ENCODE peak calls at places on chromosomes 4 and X, in five cellular contexts. One of them, this sample, is unnamed.

GRCh38 chr4:144754562-144755410 is 108.8 kb downstream of the HHIP start:
- DNase-seq in RWPE1: no peak
- DNase-seq in HL-60: no peak
- DNase-seq in AG04450: no peak
- DNase-seq in dorsolateral prefrontal cortex: no peak
- DNase-seq in this sample: no peak

GRCh38 chrX:81259008-81259713 is 57.3 kb downstream of the SH3BGRL start:
- DNase-seq in RWPE1: no peak
- DNase-seq in HL-60: no peak
- DNase-seq in AG04450: peak; percentile 30
- DNase-seq in dorsolateral prefrontal cortex: no peak
- DNase-seq in this sample: no peak

GRCh38 chrX:43557792-43558191 is 98.3 kb upstream of the MAOA start:
- DNase-seq in RWPE1: peak; percentile 39
- DNase-seq in HL-60: peak; percentile 12
- DNase-seq in AG04450: peak; percentile 8
- DNase-seq in dorsolateral prefrontal cortex: no peak
- DNase-seq in this sample: no peak

GRCh38 chr4:156298230-156298629 is 344.6 kb upstream of the CTSO start:
- DNase-seq in RWPE1: no peak
- DNase-seq in HL-60: no peak
- DNase-seq in AG04450: peak; percentile 85
- DNase-seq in dorsolateral prefrontal cortex: no peak
- DNase-seq in this sample: no peak

GRCh38 chr4:86498560-86499166 is 95.5 kb upstream of the PTPN13 start:
- DNase-seq in RWPE1: peak; percentile 51
- DNase-seq in HL-60: peak; percentile 3
- DNase-seq in AG04450: peak; percentile 43
- DNase-seq in dorsolateral prefrontal cortex: no peak
- DNase-seq in this sample: no peak

GRCh38 chr4:23717528-23718248 is 172.2 kb downstream of the PPARGC1A start:
- DNase-seq in RWPE1: peak; percentile 36
- DNase-seq in HL-60: no peak
- DNase-seq in AG04450: no peak
- DNase-seq in dorsolateral prefrontal cortex: no peak
- DNase-seq in this sample: no peak

GRCh38 chr4:38751341-38752043 is 31.3 kb downstream of the TLR10 start:
- DNase-seq in RWPE1: no peak
- DNase-seq in HL-60: no peak
- DNase-seq in AG04450: no peak
- DNase-seq in dorsolateral prefrontal cortex: no peak
- DNase-seq in this sample: no peak

GRCh38 chr4:112279025-112279881 is 6.5 kb downstream of the TIFA start:
- DNase-seq in RWPE1: no peak
- DNase-seq in HL-60: no peak
- DNase-seq in AG04450: no peak
- DNase-seq in dorsolateral prefrontal cortex: no peak
- DNase-seq in this sample: no peak

GRCh38 chrX:103918584-103919335 is 43.7 kb upstream of the TMSB15B start:
- DNase-seq in RWPE1: peak; percentile 37
- DNase-seq in HL-60: no peak
- DNase-seq in AG04450: no peak
- DNase-seq in dorsolateral prefrontal cortex: peak; percentile 64
- DNase-seq in this sample: no peak

GRCh38 chr4:15343000-15343399 is 84.8 kb upstream of the C1QTNF7 start:
- DNase-seq in RWPE1: no peak
- DNase-seq in HL-60: no peak
- DNase-seq in AG04450: no peak
- DNase-seq in dorsolateral prefrontal cortex: no peak
- DNase-seq in this sample: no peak

GRCh38 chr4:41323706-41324105 is 67.0 kb downstream of the UCHL1 start:
- DNase-seq in RWPE1: no peak
- DNase-seq in HL-60: no peak
- DNase-seq in AG04450: no peak
- DNase-seq in dorsolateral prefrontal cortex: no peak
- DNase-seq in this sample: no peak

GRCh38 chr4:185740471-185740873 is 71.5 kb downstream of the SORBS2 start:
- DNase-seq in RWPE1: no peak
- DNase-seq in HL-60: no peak
- DNase-seq in AG04450: no peak
- DNase-seq in dorsolateral prefrontal cortex: no peak
- DNase-seq in this sample: no peak

GRCh38 chr4:81666491-81666890 is 194.8 kb upstream of the RASGEF1B start:
- DNase-seq in RWPE1: no peak
- DNase-seq in HL-60: no peak
- DNase-seq in AG04450: no peak
- DNase-seq in dorsolateral prefrontal cortex: no peak
- DNase-seq in this sample: no peak

GRCh38 chrX:40158036-40158706 is 60.4 kb upstream of the BCOR start:
- DNase-seq in RWPE1: no peak
- DNase-seq in HL-60: no peak
- DNase-seq in AG04450: no peak
- DNase-seq in dorsolateral prefrontal cortex: no peak
- DNase-seq in this sample: no peak

GRCh38 chr4:94931626-94932025 is 173.9 kb downstream of the BMPR1B start:
- DNase-seq in RWPE1: no peak
- DNase-seq in HL-60: no peak
- DNase-seq in AG04450: no peak
- DNase-seq in dorsolateral prefrontal cortex: no peak
- DNase-seq in this sample: no peak

GRCh38 chr4:113645771-113646455 is 115.6 kb downstream of the CAMK2D start:
- DNase-seq in RWPE1: peak; percentile 82
- DNase-seq in HL-60: no peak
- DNase-seq in AG04450: peak; percentile 16
- DNase-seq in dorsolateral prefrontal cortex: no peak
- DNase-seq in this sample: no peak

GRCh38 chrX:35670894-35671293 is 127.2 kb upstream of the MAGEB16 start:
- DNase-seq in RWPE1: no peak
- DNase-seq in HL-60: no peak
- DNase-seq in AG04450: no peak
- DNase-seq in dorsolateral prefrontal cortex: no peak
- DNase-seq in this sample: no peak

GRCh38 chr4:2304877-2305561 is 43.1 kb upstream of the MXD4 start:
- DNase-seq in RWPE1: no peak
- DNase-seq in HL-60: no peak
- DNase-seq in AG04450: no peak
- DNase-seq in dorsolateral prefrontal cortex: no peak
- DNase-seq in this sample: no peak

GRCh38 chrX:108439434-108439883 is at the start of gene COL4A5:
- DNase-seq in RWPE1: peak; percentile 74
- DNase-seq in HL-60: peak; percentile 7
- DNase-seq in AG04450: peak; percentile 63
- DNase-seq in dorsolateral prefrontal cortex: no peak
- DNase-seq in this sample: peak; percentile 69

GRCh38 chr4:104066533-104066932 is 346.7 kb upstream of the TACR3 start:
- DNase-seq in RWPE1: no peak
- DNase-seq in HL-60: no peak
- DNase-seq in AG04450: no peak
- DNase-seq in dorsolateral prefrontal cortex: no peak
- DNase-seq in this sample: no peak

GRCh38 chr4:182752158-182752910 is 164.9 kb downstream of the DCTD start:
- DNase-seq in RWPE1: no peak
- DNase-seq in HL-60: no peak
- DNase-seq in AG04450: peak; percentile 32
- DNase-seq in dorsolateral prefrontal cortex: no peak
- DNase-seq in this sample: no peak

GRCh38 chrX:48989483-48989882 is 12.6 kb downstream of the GRIPAP1 start:
- DNase-seq in RWPE1: no peak
- DNase-seq in HL-60: no peak
- DNase-seq in AG04450: no peak
- DNase-seq in dorsolateral prefrontal cortex: no peak
- DNase-seq in this sample: no peak

GRCh38 chrX:24339911-24340310 is 20.5 kb upstream of the SUPT20HL1 start:
- DNase-seq in RWPE1: no peak
- DNase-seq in HL-60: no peak
- DNase-seq in AG04450: no peak
- DNase-seq in dorsolateral prefrontal cortex: no peak
- DNase-seq in this sample: no peak

GRCh38 chrX:119272882-119273806 is 37.1 kb downstream of the PGRMC1 start:
- DNase-seq in RWPE1: peak; percentile 41
- DNase-seq in HL-60: no peak
- DNase-seq in AG04450: no peak
- DNase-seq in dorsolateral prefrontal cortex: no peak
- DNase-seq in this sample: peak; percentile 21

GRCh38 chrX:17067534-17067933 is 121.1 kb downstream of the REPS2 start:
- DNase-seq in RWPE1: no peak
- DNase-seq in HL-60: no peak
- DNase-seq in AG04450: no peak
- DNase-seq in dorsolateral prefrontal cortex: no peak
- DNase-seq in this sample: no peak

GRCh38 chrX:39157796-39158195 is 356.5 kb downstream of the MID1IP1 start:
- DNase-seq in RWPE1: no peak
- DNase-seq in HL-60: no peak
- DNase-seq in AG04450: no peak
- DNase-seq in dorsolateral prefrontal cortex: no peak
- DNase-seq in this sample: no peak

GRCh38 chr4:168825975-168826374 is 184.1 kb downstream of the CBR4 start:
- DNase-seq in RWPE1: no peak
- DNase-seq in HL-60: no peak
- DNase-seq in AG04450: no peak
- DNase-seq in dorsolateral prefrontal cortex: no peak
- DNase-seq in this sample: no peak

GRCh38 chr4:78569291-78569821 is 17.8 kb downstream of the ANXA3 start:
- DNase-seq in RWPE1: peak; percentile 69
- DNase-seq in HL-60: no peak
- DNase-seq in AG04450: peak; percentile 46
- DNase-seq in dorsolateral prefrontal cortex: no peak
- DNase-seq in this sample: peak; percentile 78

GRCh38 chr4:77819409-77819835 is 254 bp upstream of the CNOT6L start:
- DNase-seq in RWPE1: peak; percentile 29
- DNase-seq in HL-60: no peak
- DNase-seq in AG04450: no peak
- DNase-seq in dorsolateral prefrontal cortex: no peak
- DNase-seq in this sample: no peak

GRCh38 chrX:154751121-154751668 is 318 bp upstream of the GAB3 start:
- DNase-seq in RWPE1: no peak
- DNase-seq in HL-60: no peak
- DNase-seq in AG04450: no peak
- DNase-seq in dorsolateral prefrontal cortex: no peak
- DNase-seq in this sample: no peak
- H3K27ac ChIP-seq in RWPE1: no peak overlapping the region
- H3K27ac ChIP-seq in HL-60: peak overlapping the region; percentile 86
- H3K27ac ChIP-seq in AG04450: no peak overlapping the region
- H3K27ac ChIP-seq in dorsolateral prefrontal cortex: no peak overlapping the region
- H3K27ac ChIP-seq in this sample: no peak overlapping the region

GRCh38 chrX:120308959-120309872 is 2.0 kb downstream of the TMEM255A start:
- DNase-seq in RWPE1: peak; percentile 25
- DNase-seq in HL-60: peak; percentile 48
- DNase-seq in AG04450: peak; percentile 0
- DNase-seq in dorsolateral prefrontal cortex: no peak
- DNase-seq in this sample: peak; percentile 9
- H3K27ac ChIP-seq in RWPE1: no peak overlapping the region
- H3K27ac ChIP-seq in HL-60: no peak overlapping the region
- H3K27ac ChIP-seq in AG04450: no peak overlapping the region
- H3K27ac ChIP-seq in dorsolateral prefrontal cortex: no peak overlapping the region
- H3K27ac ChIP-seq in this sample: no peak overlapping the region

GRCh38 chr4:8400641-8401325 is 39.7 kb downstream of the ACOX3 start:
- DNase-seq in RWPE1: no peak
- DNase-seq in HL-60: no peak
- DNase-seq in AG04450: no peak
- DNase-seq in dorsolateral prefrontal cortex: peak; percentile 20
- DNase-seq in this sample: no peak
- H3K27ac ChIP-seq in RWPE1: no peak overlapping the region
- H3K27ac ChIP-seq in HL-60: no peak overlapping the region
- H3K27ac ChIP-seq in AG04450: no peak overlapping the region
- H3K27ac ChIP-seq in dorsolateral prefrontal cortex: no peak overlapping the region
- H3K27ac ChIP-seq in this sample: no peak overlapping the region

DNA sequence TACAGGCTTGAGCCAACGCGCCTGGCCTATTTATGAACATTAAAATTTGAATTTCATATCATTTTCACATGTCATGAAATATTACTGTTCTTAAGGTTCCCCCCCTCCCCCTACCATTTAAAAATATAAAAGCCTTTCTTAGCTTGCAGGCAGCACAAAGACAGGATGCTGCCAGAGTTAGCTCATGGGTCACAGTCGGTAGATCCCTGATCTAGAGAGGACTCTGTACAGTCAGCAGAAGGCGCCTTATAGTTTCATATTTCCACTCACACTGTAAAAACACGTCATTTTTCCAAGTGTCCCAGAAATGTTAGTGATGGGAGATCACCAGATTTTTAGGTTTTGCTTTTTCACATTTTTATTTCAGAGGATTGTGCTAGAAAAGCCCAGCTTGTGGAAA is 12.2 kb downstream of the NOCT start:
- DNase-seq in RWPE1: no peak
- DNase-seq in HL-60: no peak
- DNase-seq in AG04450: no peak
- DNase-seq in dorsolateral prefrontal cortex: no peak
- DNase-seq in this sample: no peak
- H3K27ac ChIP-seq in RWPE1: no peak overlapping the region
- H3K27ac ChIP-seq in HL-60: no peak overlapping the region
- H3K27ac ChIP-seq in AG04450: peak overlapping the region; percentile 57
- H3K27ac ChIP-seq in dorsolateral prefrontal cortex: peak overlapping the region; percentile 73
- H3K27ac ChIP-seq in this sample: no peak overlapping the region

This sample was measured in keratinocyte.